ENCODE peak calls at places on chromosomes 4 and X, in ten cellular contexts. N is suprapubic skin, X is transverse colon, V is tibial nerve, G is stomach, Y is A549, F is sigmoid colon, Z is HepG2, E is GM12878, D is upper lobe of left lung. M is an unnamed sample.
A peak's percentile ranks its signal among the peaks of the same experiment; 100 is the strongest.

GRCh38 chr4:112119358-112119783 is 25.9 kb upstream of the FAM241A start:
- DNase-seq in N (no peak), X (no peak), V (no peak), G (no peak), Y (no peak), F (no peak), Z (no peak), E (peak; percentile 24), D (no peak), M (no peak)

GRCh38 chr4:105586638-105587328 is 34.4 kb downstream of the ARHGEF38 start:
- DNase-seq in N (no peak), X (no peak), V (no peak), G (no peak), Y (no peak), F (no peak), Z (no peak), E (no peak), D (peak; percentile 48), M (no peak)

GRCh38 chr4:77538574-77539157 is 67.0 kb upstream of the CXCL13 start:
- DNase-seq in N (no peak), X (no peak), V (no peak), G (peak; percentile 86), Y (peak; percentile 60), F (no peak), Z (peak; percentile 12), E (no peak), D (no peak), M (no peak)

GRCh38 chrX:103562801-103563200 is 22.5 kb upstream of the TCEAL4 start:
- DNase-seq in N (no peak), X (no peak), V (no peak), G (no peak), Y (no peak), F (no peak), Z (no peak), E (no peak), D (no peak), M (no peak)

GRCh38 chr4:26715636-26716242 is 131.9 kb downstream of the TBC1D19 start:
- DNase-seq in N (no peak), X (no peak), V (no peak), G (no peak), Y (no peak), F (no peak), Z (no peak), E (no peak), D (no peak), M (no peak)

GRCh38 chrX:21132686-21133393 is 241.4 kb upstream of the CNKSR2 start:
- DNase-seq in N (no peak), X (no peak), V (no peak), G (no peak), Y (no peak), F (no peak), Z (no peak), E (no peak), D (no peak), M (no peak)

GRCh38 chrX:24294619-24295018 is 19.2 kb downstream of the SUPT20HL2 start:
- DNase-seq in N (no peak), X (peak; percentile 11), V (peak; percentile 4), G (no peak), Y (peak; percentile 7), F (no peak), Z (no peak), E (no peak), D (no peak), M (no peak)

GRCh38 chr4:116400480-116400879 is 684.9 kb downstream of the TRAM1L1 start:
- DNase-seq in N (no peak), X (no peak), V (no peak), G (no peak), Y (no peak), F (no peak), Z (no peak), E (no peak), D (no peak), M (no peak)

GRCh38 chrX:15350329-15350996 is 15.1 kb upstream of the PIGA start:
- DNase-seq in N (no peak), X (no peak), V (no peak), G (no peak), Y (no peak), F (no peak), Z (no peak), E (no peak), D (no peak), M (no peak)

GRCh38 chr4:184279496-184280082 is 61.9 kb upstream of the ENPP6 start:
- DNase-seq in N (no peak), X (no peak), V (peak; percentile 1), G (no peak), Y (no peak), F (no peak), Z (no peak), E (no peak), D (no peak), M (peak; percentile 24)

GRCh38 chrX:128901018-128901417 is 622.3 kb downstream of the SMARCA1 start:
- DNase-seq in N (no peak), X (no peak), V (no peak), G (no peak), Y (no peak), F (no peak), Z (no peak), E (no peak), D (no peak), M (no peak)

GRCh38 chrX:128897611-128898010 is 625.7 kb downstream of the SMARCA1 start:
- DNase-seq in N (no peak), X (no peak), V (no peak), G (no peak), Y (no peak), F (no peak), Z (no peak), E (no peak), D (no peak), M (no peak)
- TF ChIP-seq EP300 in N (no peak), X (no peak), V (no peak), G (no peak), Y (no peak), F (no peak), Z (no peak), E (no peak), D (no peak), M (no peak)

GRCh38 chr4:8431553-8431952 is 9.0 kb downstream of the ACOX3 start:
- DNase-seq in N (no peak), X (no peak), V (no peak), G (no peak), Y (no peak), F (no peak), Z (no peak), E (no peak), D (no peak), M (no peak)

GRCh38 chr4:8433181-8433580 is 7.3 kb downstream of the ACOX3 start:
- DNase-seq in N (no peak), X (no peak), V (no peak), G (no peak), Y (no peak), F (no peak), Z (no peak), E (no peak), D (no peak), M (no peak)

GRCh38 chr4:8427761-8428287 is 12.7 kb downstream of the ACOX3 start:
- DNase-seq in N (no peak), X (peak; percentile 17), V (peak; percentile 23), G (no peak), Y (no peak), F (peak; percentile 76), Z (peak; percentile 76), E (no peak), D (no peak), M (no peak)

GRCh38 chr4:8427262-8427661 is 13.3 kb downstream of the ACOX3 start:
- DNase-seq in N (no peak), X (no peak), V (no peak), G (no peak), Y (no peak), F (no peak), Z (no peak), E (no peak), D (no peak), M (no peak)

GRCh38 chr4:8428288-8429097 is 12.0 kb downstream of the ACOX3 start:
- DNase-seq in N (peak; percentile 91), X (peak; percentile 92), V (peak; percentile 87), G (peak; percentile 92), Y (peak; percentile 77), F (peak; percentile 94), Z (peak; percentile 67), E (peak; percentile 41), D (peak; percentile 81), M (peak; percentile 96)
- TF ChIP-seq POLR2A in N (no peak), X (peak; percentile 76), V (no peak), G (no peak), Y (peak; percentile 51), F (peak; percentile 63), Z (peak; percentile 81), E (peak; percentile 89), D (no peak), M (no peak)

DNA sequence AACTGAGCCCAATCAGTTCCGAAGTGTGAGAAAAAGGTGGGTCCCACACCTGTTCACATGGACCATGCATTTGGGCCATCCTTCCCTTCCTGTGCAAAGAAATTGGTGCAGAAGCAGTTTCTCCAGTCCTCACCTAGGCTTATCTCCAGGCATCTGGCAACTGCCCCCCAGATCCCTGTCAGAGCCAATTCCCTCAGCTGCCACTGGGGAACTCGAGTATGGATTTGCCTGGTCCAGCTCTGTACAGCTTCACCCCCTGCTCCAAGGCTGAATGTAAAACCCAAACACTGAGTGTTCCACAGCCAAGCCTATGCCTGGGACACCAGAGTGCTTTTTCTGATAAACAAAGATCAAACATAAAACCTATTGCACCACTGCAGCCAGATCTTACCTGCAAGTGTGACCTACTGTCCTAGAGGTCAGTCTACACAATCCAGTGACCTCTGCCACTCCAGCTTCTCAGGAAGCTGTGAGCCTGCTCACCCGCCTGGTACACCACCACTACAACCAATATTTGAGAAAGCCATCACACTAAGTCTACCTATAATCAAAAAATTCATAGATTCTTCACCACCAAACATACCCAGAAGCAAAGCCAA is 136.4 kb downstream of the STPG2 start:
- DNase-seq in N (no peak), X (no peak), V (no peak), G (no peak), Y (no peak), F (no peak), Z (no peak), E (no peak), D (no peak), M (no peak)
- TF ChIP-seq EP300 in N (no peak), X (no peak), V (no peak), G (no peak), Y (no peak), F (no peak), Z (no peak), E (no peak), D (no peak), M (no peak)

DNA sequence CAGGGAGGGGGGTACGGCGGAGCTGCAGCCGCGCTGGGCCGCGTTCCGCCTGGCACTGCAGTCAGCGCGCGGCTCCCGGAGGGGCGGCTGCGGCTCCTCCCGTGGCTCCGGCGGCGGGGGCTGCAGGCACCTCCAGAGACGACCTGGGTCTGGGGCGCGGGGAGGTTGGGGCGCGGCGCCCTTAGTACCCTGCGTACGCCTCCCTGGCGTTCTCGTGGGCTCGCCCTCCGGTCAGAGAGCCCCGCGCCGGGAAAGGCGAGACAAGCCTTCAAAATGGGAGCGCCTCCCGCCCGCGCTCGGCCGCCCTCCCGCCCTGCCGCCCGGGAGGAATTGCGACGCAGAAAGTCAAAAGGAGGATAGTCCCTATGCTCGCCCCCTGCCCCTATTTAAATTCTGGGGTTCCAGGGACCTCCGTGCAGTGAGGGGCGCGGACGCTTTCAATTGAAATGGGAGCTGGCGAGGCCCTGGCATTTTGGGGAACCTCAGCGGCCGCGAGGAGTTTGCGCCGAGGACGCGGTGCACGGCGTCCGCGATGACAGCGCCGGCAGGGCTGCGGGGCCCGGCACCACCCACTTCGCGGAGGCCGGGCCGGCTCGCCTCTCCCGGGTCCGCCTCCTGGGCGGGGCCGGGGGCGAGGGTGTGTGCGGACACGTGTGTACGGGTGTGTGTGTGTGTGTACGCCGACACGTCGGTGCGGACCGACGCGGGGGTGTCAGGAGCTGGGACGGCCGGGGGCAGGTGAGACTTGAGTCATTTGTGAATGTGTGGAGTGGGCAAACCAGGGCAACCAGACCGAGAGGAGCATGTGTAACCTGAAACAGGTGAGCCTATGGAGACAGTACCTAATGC is 544 bp downstream of the HERC3 start:
- DNase-seq in N (peak; percentile 88), X (peak; percentile 86), V (peak; percentile 62), G (peak; percentile 84), Y (peak; percentile 58), F (peak; percentile 85), Z (peak; percentile 21), E (peak; percentile 20), D (peak; percentile 89), M (peak; percentile 93)
- TF ChIP-seq POLR2A in N (no peak), X (peak; percentile 80), V (peak; percentile 25), G (no peak), Y (no peak), F (peak; percentile 48), Z (no peak), E (peak; percentile 67), D (no peak), M (peak; percentile 69)